ENCODE peak calls at places on chromosomes 3 and 15, in four cellular contexts. One of them, this sample, is unnamed.

GRCh38 chr3:58683001-58683845 is 16.6 kb upstream of the FAM3D start:
- DNase-seq in AG04450: no peak
- DNase-seq in stomach: no peak
- DNase-seq in HuH-7: no peak
- DNase-seq in this sample: no peak

GRCh38 chr3:46599590-46599989 is 12.7 kb upstream of the FAM240A start:
- DNase-seq in stomach: no peak
- DNase-seq in HuH-7: no peak
- DNase-seq in AG04450: no peak
- DNase-seq in this sample: no peak

GRCh38 chr3:57068437-57069089 is 8.1 kb downstream of the SPATA12 start:
- DNase-seq in AG04450: no peak
- DNase-seq in stomach: no peak
- DNase-seq in HuH-7: no peak
- DNase-seq in this sample: peak; percentile 59

GRCh38 chr15:88275804-88276203 is 19.3 kb upstream of the NTRK3 start:
- DNase-seq in AG04450: no peak
- DNase-seq in HuH-7: no peak
- DNase-seq in stomach: no peak
- DNase-seq in this sample: no peak

GRCh38 chr15:90191795-90192494 is 9.2 kb upstream of the SEMA4B start:
- DNase-seq in HuH-7: peak; percentile 77
- DNase-seq in stomach: peak; percentile 85
- DNase-seq in AG04450: no peak
- DNase-seq in this sample: peak; percentile 86

GRCh38 chr3:19652336-19652735 is 281.7 kb downstream of the EFHB start:
- DNase-seq in stomach: no peak
- DNase-seq in AG04450: no peak
- DNase-seq in HuH-7: no peak
- DNase-seq in this sample: no peak

GRCh38 chr15:101489236-101489632 is 273 bp downstream of the PCSK6 start:
- DNase-seq in stomach: peak; percentile 60
- DNase-seq in AG04450: no peak
- DNase-seq in HuH-7: peak; percentile 87
- DNase-seq in this sample: no peak

GRCh38 chr3:123152656-123153055 is 49.1 kb upstream of the SEC22A start:
- DNase-seq in HuH-7: no peak
- DNase-seq in AG04450: no peak
- DNase-seq in stomach: no peak
- DNase-seq in this sample: no peak

GRCh38 chr3:55749036-55749435 is 261.9 kb upstream of the WNT5A start:
- DNase-seq in stomach: no peak
- DNase-seq in HuH-7: no peak
- DNase-seq in AG04450: no peak
- DNase-seq in this sample: no peak

GRCh38 chr3:126683506-126683905 is 20.5 kb upstream of the CHCHD6 start:
- DNase-seq in stomach: no peak
- DNase-seq in AG04450: no peak
- DNase-seq in HuH-7: no peak
- DNase-seq in this sample: no peak

GRCh38 chr15:80654299-80654698 is 40.8 kb upstream of the ABHD17C start:
- DNase-seq in stomach: no peak
- DNase-seq in AG04450: no peak
- DNase-seq in HuH-7: no peak
- DNase-seq in this sample: no peak

GRCh38 chr15:66638377-66638776 is 63.7 kb upstream of the SMAD6 start:
- DNase-seq in HuH-7: no peak
- DNase-seq in AG04450: no peak
- DNase-seq in stomach: no peak
- DNase-seq in this sample: no peak

GRCh38 chr15:40754574-40754882 is 526 bp downstream of the RMDN3 start:
- DNase-seq in stomach: peak; percentile 45
- DNase-seq in HuH-7: no peak
- DNase-seq in AG04450: no peak
- DNase-seq in this sample: no peak

GRCh38 chr3:127074900-127075360 is 92.0 kb downstream of the PLXNA1 start:
- DNase-seq in stomach: no peak
- DNase-seq in HuH-7: no peak
- DNase-seq in AG04450: no peak
- DNase-seq in this sample: no peak

GRCh38 chr15:92958105-92958504 is 58.0 kb downstream of the CHD2 start:
- DNase-seq in HuH-7: no peak
- DNase-seq in AG04450: no peak
- DNase-seq in stomach: no peak
- DNase-seq in this sample: no peak

GRCh38 chr15:87689716-87690115 is 566.8 kb downstream of the NTRK3 start:
- DNase-seq in stomach: no peak
- DNase-seq in AG04450: no peak
- DNase-seq in HuH-7: no peak
- DNase-seq in this sample: no peak

GRCh38 chr3:56976666-56977560 is 83.6 kb upstream of the SPATA12 start:
- DNase-seq in HuH-7: no peak
- DNase-seq in stomach: no peak
- DNase-seq in AG04450: no peak
- DNase-seq in this sample: no peak

GRCh38 chr3:119098620-119099222 is 47.2 kb upstream of the TEX55 start:
- DNase-seq in AG04450: peak; percentile 3
- DNase-seq in stomach: no peak
- DNase-seq in HuH-7: peak; percentile 28
- DNase-seq in this sample: no peak

GRCh38 chr15:55897560-55898336 is 95.7 kb downstream of the NEDD4 start:
- DNase-seq in HuH-7: peak; percentile 67
- DNase-seq in stomach: peak; percentile 51
- DNase-seq in AG04450: no peak
- DNase-seq in this sample: no peak